ENCODE peak calls at places on chromosomes 1 and 21, in seven cellular contexts. S is breast epithelium, L is PC-9, Z is GM06990, N is left lung, J is pancreas, G is neural progenitor cell. Q is an unnamed sample.

GRCh38 chr1:54490361-54491248 is 57.4 kb upstream of the ACOT11 start:
- DNase-seq in S (no peak), L (no peak), Z (no peak), N (no peak), J (peak), G (peak), Q (no peak)

GRCh38 chr1:236147521-236148470 is 5.5 kb downstream of the GPR137B start:
- DNase-seq in S (no peak), L (no peak), Z (no peak), N (no peak), J (no peak), G (no peak), Q (no peak)

GRCh38 chr21:28521932-28522826 is 470.5 kb downstream of the LTN1 start:
- DNase-seq in S (no peak), L (peak), Z (no peak), N (no peak), J (no peak), G (peak), Q (peak)

GRCh38 chr1:36458910-36459309 is 5.3 kb downstream of the MRPS15 start:
- DNase-seq in S (no peak), L (no peak), Z (no peak), N (no peak), J (no peak), G (no peak), Q (no peak)

GRCh38 chr1:100606438-100606837 is 68.5 kb downstream of the GPR88 start:
- DNase-seq in S (no peak), L (peak), Z (no peak), N (peak), J (no peak), G (peak), Q (peak)

GRCh38 chr1:2322065-2322571 is 69.2 kb downstream of the MORN1 start:
- DNase-seq in S (peak), L (peak), Z (no peak), N (peak), J (peak), G (peak), Q (peak)

GRCh38 chr1:109876617-109877319 is 33.9 kb upstream of the CSF1 start:
- DNase-seq in S (no peak), L (peak), Z (no peak), N (no peak), J (no peak), G (peak), Q (peak)

GRCh38 chr1:62356257-62356835 is 37.1 kb upstream of the KANK4 start:
- DNase-seq in S (no peak), L (peak), Z (no peak), N (peak), J (no peak), G (no peak), Q (peak)

GRCh38 chr1:12618661-12619395 is 818 bp upstream of the DHRS3 start:
- DNase-seq in S (no peak), L (peak), Z (no peak), N (peak), J (peak), G (peak), Q (peak)

GRCh38 chr1:33435096-33435820 is 4.4 kb upstream of the PHC2 start:
- DNase-seq in S (no peak), L (no peak), Z (no peak), N (no peak), J (no peak), G (no peak), Q (peak)

GRCh38 chr21:45388611-45389296 is 16.2 kb upstream of the COL18A1 start:
- DNase-seq in S (no peak), L (no peak), Z (no peak), N (peak), J (peak), G (no peak), Q (no peak)

GRCh38 chr1:60283690-60284089 is 210.1 kb upstream of the C1orf87 start:
- DNase-seq in S (no peak), L (no peak), Z (no peak), N (no peak), J (peak), G (no peak), Q (peak)

GRCh38 chr1:8889925-8890785 is 11.7 kb upstream of the ENO1 start:
- DNase-seq in S (peak), L (peak), Z (no peak), N (peak), J (peak), G (no peak), Q (peak)

GRCh38 chr1:176639136-176639535 is 176.2 kb downstream of the PAPPA2 start:
- DNase-seq in S (no peak), L (no peak), Z (no peak), N (no peak), J (no peak), G (no peak), Q (no peak)

GRCh38 chr1:152034654-152035405 is 2.0 kb downstream of the S100A11 start:
- DNase-seq in S (no peak), L (peak), Z (peak), N (no peak), J (no peak), G (peak), Q (peak)

GRCh38 chr1:152034324-152034653 is 2.5 kb downstream of the S100A11 start:
- DNase-seq in S (no peak), L (no peak), Z (no peak), N (no peak), J (no peak), G (no peak), Q (no peak)

GRCh38 chr1:152036316-152037216 is at the start of gene S100A11:
- DNase-seq in S (peak), L (peak), Z (peak), N (peak), J (peak), G (peak), Q (peak)

GRCh38 chr1:152037920-152038658 is 1.3 kb upstream of the S100A11 start:
- DNase-seq in S (no peak), L (no peak), Z (no peak), N (no peak), J (no peak), G (no peak), Q (no peak)

DNA sequence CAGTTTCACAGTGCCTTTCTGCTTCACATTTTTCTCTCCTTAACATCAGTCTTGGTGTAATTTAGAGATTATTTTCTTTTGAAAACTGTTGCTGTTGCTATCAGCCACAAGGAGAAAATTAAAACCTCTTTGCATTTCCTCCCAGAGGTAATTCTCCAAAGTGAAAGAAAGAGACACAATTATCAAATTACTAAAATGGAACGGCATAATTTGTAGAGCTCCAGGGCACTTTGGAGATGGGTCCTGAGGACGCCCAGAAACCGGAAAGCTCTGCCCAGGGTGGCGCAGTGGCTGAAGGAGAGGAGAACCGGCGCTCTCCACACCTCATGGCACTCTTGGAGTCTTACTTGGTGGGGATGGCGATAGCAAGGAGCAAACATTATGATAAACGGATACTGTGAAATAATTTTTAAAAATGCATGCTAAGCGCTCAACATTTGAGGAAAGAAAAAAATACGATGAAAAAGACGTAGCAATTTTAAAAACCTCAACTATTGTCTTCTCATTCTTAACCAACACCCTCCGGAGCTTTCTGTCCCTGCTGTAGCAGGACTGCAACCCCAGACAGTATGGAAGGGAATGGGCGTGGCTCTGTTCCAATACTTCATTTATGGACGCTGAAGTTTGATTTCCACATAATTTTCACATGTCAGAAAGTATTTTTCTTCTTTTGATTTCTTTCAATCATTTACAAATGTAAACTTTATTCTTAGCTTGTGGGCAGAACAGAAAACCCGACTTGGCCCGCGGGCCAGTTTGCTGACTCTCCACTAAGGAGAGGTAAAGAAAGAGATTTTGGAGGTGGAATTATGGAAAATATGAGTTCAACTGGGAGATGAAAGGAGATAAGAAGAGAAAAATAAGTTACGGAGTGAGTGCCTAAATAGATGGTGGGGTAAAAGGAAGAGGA is 1.1 kb downstream of the S100A11 start:
- DNase-seq in S (no peak), L (no peak), Z (no peak), N (no peak), J (no peak), G (no peak), Q (peak)
- TF ChIP-seq CTCF in S (no peak), L (no peak), Z (no peak), N (no peak), J (no peak), G (no peak), Q (no peak)

GRCh38 chr1:7128293-7128692 is 343.0 kb downstream of the CAMTA1 start:
- DNase-seq in S (no peak), L (no peak), Z (no peak), N (no peak), J (no peak), G (peak), Q (no peak)

GRCh38 chr1:7127322-7128050 is 342.2 kb downstream of the CAMTA1 start:
- DNase-seq in S (no peak), L (no peak), Z (no peak), N (no peak), J (no peak), G (peak), Q (no peak)

GRCh38 chr1:7135463-7135862 is 350.2 kb downstream of the CAMTA1 start:
- DNase-seq in S (no peak), L (no peak), Z (no peak), N (no peak), J (no peak), G (peak), Q (no peak)

DNA sequence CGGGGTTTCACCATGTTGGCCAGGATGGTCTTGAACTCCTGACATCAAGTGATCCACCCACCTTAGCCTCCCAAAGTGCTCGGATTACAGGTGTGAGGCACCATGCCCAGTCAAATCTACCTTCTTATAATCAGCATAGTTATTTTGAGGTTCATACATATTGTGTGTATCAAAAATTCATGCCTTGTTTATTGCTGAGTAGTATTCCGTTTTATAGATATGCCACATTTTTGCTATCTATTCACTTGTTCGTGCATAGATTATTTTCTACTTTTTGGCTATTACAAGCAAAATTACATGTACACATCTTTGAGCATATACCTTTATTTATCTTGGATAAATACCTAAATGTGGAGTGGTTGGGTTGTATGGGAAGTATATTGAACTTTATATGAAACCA is 344.9 kb downstream of the CAMTA1 start:
- DNase-seq in S (no peak), L (no peak), Z (no peak), N (no peak), J (no peak), G (no peak), Q (no peak)
- H3K4me3 ChIP-seq in S (no peak), L (no peak), Z (no peak), N (no peak), J (no peak), G (no peak), Q (no peak)

GRCh38 chr1:212701910-212702309 is 2.3 kb upstream of the BATF3 start:
- DNase-seq in S (no peak), L (no peak), Z (no peak), N (no peak), J (no peak), G (no peak), Q (no peak)
- TF ChIP-seq CTCF in S (no peak), L (no peak), Z (no peak), N (no peak), J (no peak), G (no peak), Q (no peak)

DNA sequence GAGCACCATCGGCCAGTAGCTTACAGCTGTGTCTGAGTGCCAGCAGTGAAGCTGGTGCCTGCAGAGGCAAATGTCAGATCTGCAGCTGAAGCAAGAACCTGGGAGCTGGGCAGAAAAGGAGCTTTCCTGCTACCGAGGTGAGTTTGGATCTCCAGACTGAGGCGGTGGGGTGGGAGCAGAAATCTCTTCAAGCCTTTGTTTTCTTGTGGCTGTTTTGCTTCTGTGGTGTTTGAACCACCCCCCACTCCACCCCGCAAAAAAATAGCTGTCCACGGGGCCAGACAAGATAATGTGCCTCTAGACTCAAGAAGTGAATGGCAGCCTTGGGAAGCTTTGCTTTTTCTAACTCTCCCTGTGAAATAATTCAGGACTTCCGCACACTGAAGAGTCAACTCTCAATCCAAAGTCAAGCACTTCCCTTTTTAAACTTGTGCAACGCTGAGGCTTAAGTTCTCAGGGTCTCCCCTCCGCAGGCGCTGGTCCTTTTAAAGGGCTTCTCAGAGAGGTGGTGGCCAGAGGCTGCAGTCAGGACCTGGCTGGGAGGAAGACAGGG is 159.6 kb upstream of the COA6 start:
- DNase-seq in S (no peak), L (no peak), Z (no peak), N (no peak), J (no peak), G (peak), Q (no peak)
- H3K4me3 ChIP-seq in S (peak), L (peak), Z (peak), N (peak), J (peak), G (peak), Q (peak)

GRCh38 chr1:39379187-39379586 is 112.2 kb upstream of the BMP8A start:
- DNase-seq in S (no peak), L (no peak), Z (no peak), N (no peak), J (no peak), G (no peak), Q (no peak)

GRCh38 chr1:39376656-39377055 is 114.8 kb upstream of the BMP8A start:
- DNase-seq in S (no peak), L (no peak), Z (no peak), N (no peak), J (no peak), G (no peak), Q (no peak)

GRCh38 chr1:39378377-39378776 is 113.1 kb upstream of the BMP8A start:
- DNase-seq in S (no peak), L (peak), Z (no peak), N (no peak), J (no peak), G (peak), Q (no peak)

GRCh38 chr1:39381839-39382238 is 109.6 kb upstream of the BMP8A start:
- DNase-seq in S (no peak), L (no peak), Z (no peak), N (no peak), J (no peak), G (no peak), Q (no peak)

DNA sequence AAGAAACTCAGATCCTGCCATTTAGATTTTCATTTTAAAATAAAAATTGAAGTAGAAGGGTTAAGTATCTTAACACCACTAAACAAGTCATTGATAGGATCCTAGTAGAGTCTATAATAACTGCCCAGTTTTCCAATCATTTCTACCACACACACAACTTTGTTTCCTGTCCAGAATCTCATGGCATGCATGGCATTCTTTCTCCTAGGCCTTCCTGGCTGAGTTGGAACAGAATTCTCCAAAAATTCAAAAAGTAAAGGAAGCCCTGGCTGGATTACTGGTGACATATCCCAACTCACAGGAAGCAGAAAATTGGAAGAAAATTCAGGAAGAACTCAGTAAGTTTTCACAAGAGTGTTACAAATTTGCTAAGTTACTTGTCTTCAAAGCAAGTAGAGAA is 111.4 kb upstream of the BMP8A start:
- DNase-seq in S (no peak), L (no peak), Z (no peak), N (no peak), J (no peak), G (no peak), Q (peak)
- TF ChIP-seq CTCF in S (no peak), L (no peak), Z (no peak), N (no peak), J (no peak), G (no peak), Q (no peak)

DNA sequence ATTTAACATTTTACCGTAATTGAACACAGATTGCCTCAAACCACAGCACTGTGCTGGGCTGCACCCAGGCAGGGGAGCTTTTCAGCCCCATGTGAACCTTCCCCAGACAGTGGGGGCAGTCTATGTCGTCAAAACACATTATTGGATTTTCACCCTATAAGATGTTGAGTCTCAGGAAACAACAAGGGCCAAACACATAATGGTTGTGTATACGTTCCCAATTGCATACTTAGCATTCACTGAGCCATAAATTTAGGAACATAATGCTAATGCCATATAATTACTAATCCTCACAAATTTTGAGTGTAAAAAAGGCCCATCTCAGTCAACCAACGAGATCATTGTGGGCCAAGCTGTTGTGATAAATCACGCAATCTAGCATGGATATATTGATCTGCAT is 27.7 kb downstream of the DSCAM start:
- DNase-seq in S (no peak), L (no peak), Z (no peak), N (no peak), J (no peak), G (no peak), Q (no peak)
- H3K4me3 ChIP-seq in S (no peak), L (no peak), Z (no peak), N (no peak), J (no peak), G (no peak), Q (no peak)

Q was measured in AG10803.